ENCODE peak calls at places on chromosome 17, in nine cellular contexts. V is MM.1S, R is neural progenitor cell, S is GM23338, D is hepatocyte, F is GM23248, Z is OCI-LY7, J is SK-N-SH, K is HCT116. H is an unnamed sample.

GRCh38 chr17:80940171-80941123 is 51.2 kb upstream of the CHMP6 start:
- DNase-seq in V (no peak), R (no peak), S (no peak), D (no peak), F (no peak), Z (peak; percentile 62), J (no peak), K (no peak), H (no peak)

GRCh38 chr17:60599620-60600489 is at the start of gene PPM1D:
- DNase-seq in V (peak; percentile 99), R (peak; percentile 100), S (peak; percentile 100), D (peak; percentile 100), F (peak; percentile 100), Z (peak; percentile 99), J (peak; percentile 100), K (peak; percentile 99), H (peak; percentile 99)

GRCh38 chr17:8868529-8868951 is 1.1 kb upstream of the PIK3R6 start:
- DNase-seq in V (no peak), R (no peak), S (no peak), D (no peak), F (no peak), Z (no peak), J (no peak), K (no peak), H (no peak)

GRCh38 chr17:1073241-1073962 is 76.5 kb downstream of the TIMM22 start:
- DNase-seq in V (no peak), R (no peak), S (no peak), D (no peak), F (no peak), Z (no peak), J (no peak), K (no peak), H (no peak)

GRCh38 chr17:81359218-81359617 is 36.0 kb upstream of the BAHCC1 start:
- DNase-seq in V (no peak), R (no peak), S (no peak), D (no peak), F (no peak), Z (no peak), J (no peak), K (no peak), H (no peak)

GRCh38 chr17:5583426-5584382 is 605 bp downstream of the NLRP1 start:
- DNase-seq in V (peak; percentile 23), R (no peak), S (no peak), D (no peak), F (peak; percentile 76), Z (no peak), J (no peak), K (no peak), H (no peak)

GRCh38 chr17:79005063-79005861 is 4.3 kb downstream of the CANT1 start:
- DNase-seq in V (no peak), R (no peak), S (no peak), D (peak; percentile 70), F (no peak), Z (no peak), J (no peak), K (no peak), H (peak; percentile 94)

GRCh38 chr17:4559139-4559791 is 1.1 kb downstream of the GGT6 start:
- DNase-seq in V (no peak), R (no peak), S (no peak), D (no peak), F (no peak), Z (no peak), J (no peak), K (no peak), H (no peak)

GRCh38 chr17:82791532-82791931 is 39.7 kb downstream of the TBCD start:
- DNase-seq in V (no peak), R (no peak), S (no peak), D (no peak), F (peak; percentile 84), Z (no peak), J (no peak), K (no peak), H (peak; percentile 51)

GRCh38 chr17:13351046-13351445 is 250.7 kb downstream of the HS3ST3A1 start:
- DNase-seq in V (no peak), R (no peak), S (no peak), D (no peak), F (peak; percentile 77), Z (no peak), J (no peak), K (no peak), H (peak; percentile 55)

GRCh38 chr17:78605429-78605828 is 28.2 kb upstream of the DNAH17 start:
- DNase-seq in V (no peak), R (no peak), S (no peak), D (no peak), F (no peak), Z (no peak), J (no peak), K (no peak), H (no peak)

GRCh38 chr17:72376486-72377345 is 255.9 kb downstream of the SOX9 start:
- DNase-seq in V (no peak), R (no peak), S (no peak), D (no peak), F (peak; percentile 66), Z (no peak), J (peak; percentile 86), K (no peak), H (no peak)

GRCh38 chr17:17561408-17562144 is 29.9 kb downstream of the PEMT start:
- DNase-seq in V (no peak), R (no peak), S (no peak), D (no peak), F (no peak), Z (no peak), J (no peak), K (no peak), H (peak; percentile 52)

GRCh38 chr17:35079547-35079946 is 16.0 kb upstream of the RFFL start:
- DNase-seq in V (no peak), R (no peak), S (no peak), D (peak; percentile 51), F (peak; percentile 33), Z (no peak), J (no peak), K (no peak), H (peak; percentile 85)

GRCh38 chr17:35073183-35073790 is 9.8 kb upstream of the RFFL start:
- DNase-seq in V (peak; percentile 60), R (no peak), S (no peak), D (no peak), F (no peak), Z (no peak), J (no peak), K (no peak), H (no peak)

GRCh38 chr17:35076874-35077273 is 13.4 kb upstream of the RFFL start:
- DNase-seq in V (no peak), R (no peak), S (no peak), D (no peak), F (no peak), Z (no peak), J (no peak), K (no peak), H (no peak)

GRCh38 chr17:35073991-35074627 is 10.6 kb upstream of the RFFL start:
- DNase-seq in V (no peak), R (no peak), S (no peak), D (no peak), F (no peak), Z (no peak), J (no peak), K (no peak), H (peak; percentile 41)

GRCh38 chr17:35074711-35075707 is 11.5 kb upstream of the RFFL start:
- DNase-seq in V (no peak), R (no peak), S (no peak), D (no peak), F (no peak), Z (no peak), J (no peak), K (no peak), H (no peak)
- TF ChIP-seq EZH2phosphoT487 in V (no peak), R (no peak), S (no peak), D (no peak), F (no peak), Z (no peak), J (no peak), K (no peak), H (no peak)

GRCh38 chr17:29108806-29109476 is 66.0 kb downstream of the PIPOX start:
- DNase-seq in V (no peak), R (no peak), S (no peak), D (no peak), F (no peak), Z (no peak), J (no peak), K (no peak), H (no peak)
- TF ChIP-seq EZH2phosphoT487 in V (no peak), R (no peak), S (no peak), D (no peak), F (no peak), Z (no peak), J (no peak), K (no peak), H (no peak)

DNA sequence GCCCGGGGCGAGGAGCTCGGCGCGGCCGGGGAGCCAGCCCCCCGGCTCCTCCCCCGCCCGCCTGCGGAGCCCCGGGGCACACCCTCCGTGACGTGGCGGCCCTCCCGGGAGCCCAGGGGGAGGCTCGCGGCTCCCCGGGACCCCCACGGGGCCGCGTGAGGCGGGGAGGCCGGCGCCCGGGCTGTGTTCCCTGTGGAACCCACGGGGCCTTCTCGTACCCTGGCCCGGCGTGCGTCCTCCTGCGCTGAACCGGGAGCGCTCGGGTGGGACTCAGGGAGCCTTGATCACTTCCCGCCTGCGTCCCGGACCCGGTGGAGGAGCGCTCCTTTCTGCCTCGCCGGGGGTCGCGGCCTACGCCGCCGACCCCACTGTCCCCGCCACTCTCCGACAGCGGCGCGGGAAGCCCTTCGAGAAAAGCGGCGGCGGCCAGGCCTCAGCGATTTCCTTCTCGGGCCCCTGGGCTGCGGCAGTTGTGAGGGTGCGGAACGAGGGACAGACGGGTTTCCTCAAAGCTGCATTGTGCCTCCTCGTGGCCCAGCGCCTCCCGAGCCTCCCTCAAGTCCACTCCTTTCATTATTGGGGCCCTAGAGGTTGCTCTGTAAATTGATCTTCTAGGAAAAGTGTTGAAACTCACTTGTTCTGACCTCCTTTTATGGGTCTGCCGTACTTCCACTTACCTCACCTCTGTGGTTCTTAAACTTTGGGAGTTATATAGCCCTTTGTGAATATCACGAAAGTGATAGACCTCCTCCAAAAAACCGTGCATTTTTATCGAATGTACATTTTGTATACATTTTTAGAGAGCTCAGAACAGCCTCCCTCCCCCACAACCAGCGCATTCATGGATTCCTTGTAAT is 597 bp downstream of the LIG3 start:
- DNase-seq in V (peak; percentile 88), R (peak; percentile 82), S (peak; percentile 85), D (peak; percentile 87), F (peak; percentile 93), Z (peak; percentile 84), J (peak; percentile 95), K (peak; percentile 56), H (peak; percentile 60)
- TF ChIP-seq EZH2phosphoT487 in V (no peak), R (no peak), S (no peak), D (no peak), F (no peak), Z (no peak), J (no peak), K (no peak), H (no peak)

DNA sequence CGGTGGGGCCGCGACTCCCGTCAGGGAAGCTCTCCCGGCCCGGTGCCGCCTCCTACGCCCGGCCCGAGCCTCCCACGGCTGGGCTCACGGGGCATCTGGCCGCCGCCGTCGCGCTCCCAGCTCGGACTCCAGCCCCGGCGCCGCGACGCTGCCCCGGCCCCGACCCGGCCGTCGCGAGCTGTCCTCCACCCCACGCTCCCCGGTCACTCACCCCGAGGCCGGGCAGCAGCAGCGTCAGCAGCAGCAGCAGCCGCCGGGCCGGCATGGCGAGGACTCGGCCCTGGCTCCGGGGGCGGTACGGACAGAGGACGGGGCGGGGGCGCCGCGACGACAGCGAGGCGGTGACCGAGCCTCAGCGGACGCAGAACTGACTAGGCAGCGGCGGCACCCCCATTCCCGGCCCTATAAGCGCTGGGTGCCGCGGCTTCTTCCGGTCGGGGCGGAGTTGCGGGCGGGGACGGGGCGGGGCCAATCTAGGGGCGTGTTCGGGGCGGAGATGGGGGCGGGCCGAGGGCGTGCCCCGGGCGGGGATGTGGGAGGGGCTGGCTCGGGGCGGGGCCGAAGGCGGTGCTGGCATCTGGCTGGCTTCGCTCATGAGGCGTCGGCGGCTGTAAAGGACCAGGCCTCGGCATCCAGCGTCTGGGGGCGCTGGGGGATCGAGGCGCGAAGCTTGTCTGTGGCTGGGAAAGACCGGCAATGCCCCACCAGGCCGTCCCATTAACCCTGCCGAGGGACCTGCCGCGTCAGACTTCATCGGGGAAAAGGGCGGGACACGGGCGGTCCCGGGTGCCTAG is at the start of gene ERN1:
- DNase-seq in V (peak; percentile 90), R (peak; percentile 96), S (peak; percentile 95), D (peak; percentile 98), F (peak; percentile 98), Z (peak; percentile 91), J (peak; percentile 99), K (peak; percentile 86), H (peak; percentile 91)
- TF ChIP-seq EZH2phosphoT487 in V (no peak), R (no peak), S (no peak), D (no peak), F (no peak), Z (no peak), J (no peak), K (no peak), H (no peak)